ENCODE peak calls at places on chromosome 13, in four cellular contexts. One of them, this sample, is unnamed.

GRCh38 chr13:31722684-31723083 is 16.6 kb upstream of the RXFP2 start:
- DNase-seq in SK-N-DZ: no peak
- DNase-seq in EL: peak; percentile 49
- DNase-seq in ovary: no peak
- DNase-seq in this sample: no peak

GRCh38 chr13:73090116-73090811 is 31.5 kb downstream of the KLF5 start:
- DNase-seq in SK-N-DZ: no peak
- DNase-seq in EL: peak; percentile 88
- DNase-seq in ovary: no peak
- DNase-seq in this sample: peak; percentile 88

GRCh38 chr13:32409561-32410440 is 18.1 kb downstream of the N4BP2L1 start:
- DNase-seq in SK-N-DZ: peak; percentile 12
- DNase-seq in EL: peak; percentile 45
- DNase-seq in ovary: peak; percentile 76
- DNase-seq in this sample: no peak

GRCh38 chr13:33017410-33017929 is 1.2 kb downstream of the KL start:
- DNase-seq in SK-N-DZ: no peak
- DNase-seq in EL: no peak
- DNase-seq in ovary: no peak
- DNase-seq in this sample: no peak

GRCh38 chr13:113935081-113935511 is 38.8 kb downstream of the C13orf46 start:
- DNase-seq in SK-N-DZ: no peak
- DNase-seq in EL: no peak
- DNase-seq in ovary: peak; percentile 32
- DNase-seq in this sample: no peak

GRCh38 chr13:73603646-73604045 is 530.6 kb downstream of the KLF12 start:
- DNase-seq in SK-N-DZ: no peak
- DNase-seq in EL: no peak
- DNase-seq in ovary: no peak
- DNase-seq in this sample: no peak

GRCh38 chr13:68056816-68057710 is 826.9 kb upstream of the PCDH9 start:
- DNase-seq in SK-N-DZ: no peak
- DNase-seq in EL: no peak
- DNase-seq in ovary: no peak
- DNase-seq in this sample: peak; percentile 72

GRCh38 chr13:24341439-24341838 is 32.1 kb downstream of the C1QTNF9 start:
- DNase-seq in SK-N-DZ: no peak
- DNase-seq in EL: peak; percentile 12
- DNase-seq in ovary: no peak
- DNase-seq in this sample: peak; percentile 3

GRCh38 chr13:99686157-99686572 is 184.9 kb downstream of the TM9SF2 start:
- DNase-seq in SK-N-DZ: no peak
- DNase-seq in EL: peak; percentile 2
- DNase-seq in ovary: no peak
- DNase-seq in this sample: no peak

This sample was measured in NCI-H226.